ENCODE peak calls at places on chromosomes 7 and 10, in seven cellular contexts. G is kidney; H is HCT116; I is IMR-90; B is neural progenitor cell; V is CD8-positive, alpha-beta T cell; W is Panc1. L is an unnamed sample. For H3K36me3, the result is how much of the 10 kb centered on the place peaks cover.

GRCh38 chr7:148664319-148664718 is 34.4 kb upstream of the CUL1 start:
- DNase-seq in G (peak), W (no peak), H (no peak), I (peak), V (no peak), B (no peak), L (no peak)

GRCh38 chr7:90607196-90607595 is 11.1 kb downstream of the CDK14 start:
- DNase-seq in H (no peak), I (no peak), B (no peak), V (no peak), G (no peak), W (no peak), L (no peak)

GRCh38 chr10:94292448-94293118 is 70.2 kb downstream of the NOC3L start:
- DNase-seq in B (no peak), I (peak), V (no peak), H (no peak), G (no peak), W (no peak), L (no peak)

GRCh38 chr10:103768345-103768744 is 87.0 kb downstream of the SH3PXD2A start:
- DNase-seq in G (no peak), W (no peak), B (no peak), I (no peak), V (no peak), H (no peak), L (no peak)

GRCh38 chr7:98110249-98111022 is 3.8 kb downstream of the LMTK2 start:
- DNase-seq in I (peak), W (no peak), B (peak), G (no peak), V (no peak), H (no peak), L (no peak)

GRCh38 chr10:42938351-42938750 is 138.5 kb upstream of the RET start:
- DNase-seq in B (no peak), I (no peak), W (no peak), H (no peak), V (no peak), G (peak), L (no peak)

GRCh38 chr10:104333037-104333727 is 5.1 kb downstream of the ITPRIP start:
- DNase-seq in B (no peak), G (no peak), V (peak), H (no peak), W (no peak), I (no peak), L (peak)

GRCh38 chr7:76380623-76380966 is 21.8 kb upstream of the YWHAG start:
- DNase-seq in V (no peak), I (no peak), G (no peak), H (no peak), B (no peak), W (no peak), L (no peak)

GRCh38 chr10:58157076-58157766 is 110.5 kb downstream of the IPMK start:
- DNase-seq in G (no peak), V (no peak), B (no peak), H (no peak), W (no peak), I (peak), L (no peak)

GRCh38 chr7:2083362-2083761 is 149.4 kb downstream of the MAD1L1 start:
- DNase-seq in G (no peak), B (no peak), H (no peak), V (no peak), I (no peak), W (no peak), L (no peak)

GRCh38 chr10:93580824-93581223 is 14.4 kb downstream of the FFAR4 start:
- DNase-seq in H (no peak), B (peak), W (no peak), G (no peak), V (no peak), I (peak), L (peak)

GRCh38 chr7:130699686-130700085 is 13.3 kb upstream of the TSGA13 start:
- DNase-seq in G (no peak), V (no peak), B (no peak), H (no peak), I (no peak), W (no peak), L (no peak)

GRCh38 chr10:95394161-95394880 is 103.5 kb upstream of the PDLIM1 start:
- DNase-seq in G (no peak), H (peak), V (no peak), B (no peak), I (no peak), W (no peak), L (no peak)

GRCh38 chr10:107409517-107409916 is 245.0 kb upstream of the SORCS1 start:
- DNase-seq in H (no peak), W (no peak), V (no peak), B (peak), I (peak), G (no peak), L (peak)

GRCh38 chr10:124049484-124049883 is 43.9 kb downstream of the CHST15 start:
- DNase-seq in G (peak), V (no peak), I (no peak), B (no peak), W (peak), H (peak), L (no peak)

GRCh38 chr10:132704008-132704814 is 81.7 kb downstream of the NKX6-2 start:
- DNase-seq in I (no peak), V (no peak), H (no peak), G (peak), B (no peak), W (no peak), L (peak)

DNA sequence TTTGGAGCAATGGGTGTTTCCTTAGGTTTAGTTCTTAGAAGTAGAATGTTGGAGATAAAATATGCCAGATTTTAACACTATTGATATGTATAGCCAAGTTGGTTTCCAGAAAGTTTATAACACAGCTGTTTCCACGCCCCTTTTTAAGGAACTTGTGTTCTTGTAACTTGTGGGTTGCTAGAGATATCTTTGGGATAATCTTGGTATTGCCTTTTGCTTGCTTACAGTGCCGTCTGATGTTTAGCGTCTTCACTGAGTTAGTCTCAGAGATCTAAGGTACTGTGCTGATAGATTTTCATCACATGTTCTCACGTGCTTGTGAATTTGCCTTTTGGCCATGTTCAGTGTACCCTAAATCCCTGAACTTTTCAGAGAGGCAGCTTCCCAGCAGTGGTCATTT is 12.4 kb downstream of the TMEM248 start:
- DNase-seq in B (no peak), I (no peak), G (no peak), H (no peak), V (no peak), W (no peak), L (no peak)
- H3K36me3 ChIP-seq in B (under half), I (under half), G (under half), H (under half), V (under half), W (under half), L (under half)

GRCh38 chr10:3132036-3133025 is 40.3 kb downstream of the PITRM1 start:
- DNase-seq in W (no peak), G (peak), V (no peak), B (no peak), I (no peak), H (no peak), L (no peak)

GRCh38 chr10:3136336-3136735 is 36.2 kb downstream of the PITRM1 start:
- DNase-seq in H (no peak), V (no peak), G (peak), W (no peak), B (no peak), I (peak), L (no peak)

GRCh38 chr10:3136763-3137611 is 35.6 kb downstream of the PITRM1 start:
- DNase-seq in W (no peak), I (peak), B (no peak), G (peak), V (no peak), H (no peak), L (no peak)

GRCh38 chr10:3131098-3131497 is 41.5 kb downstream of the PITRM1 start:
- DNase-seq in W (no peak), V (no peak), G (no peak), B (no peak), H (no peak), I (peak), L (no peak)

GRCh38 chr10:3133948-3134347 is 38.6 kb downstream of the PITRM1 start:
- DNase-seq in I (no peak), G (no peak), V (no peak), W (no peak), H (no peak), B (no peak), L (no peak)
- H3K36me3 ChIP-seq in I (half or more), G (half or more), V (under half), W (under half), H (half or more), B (under half), L (half or more)

DNA sequence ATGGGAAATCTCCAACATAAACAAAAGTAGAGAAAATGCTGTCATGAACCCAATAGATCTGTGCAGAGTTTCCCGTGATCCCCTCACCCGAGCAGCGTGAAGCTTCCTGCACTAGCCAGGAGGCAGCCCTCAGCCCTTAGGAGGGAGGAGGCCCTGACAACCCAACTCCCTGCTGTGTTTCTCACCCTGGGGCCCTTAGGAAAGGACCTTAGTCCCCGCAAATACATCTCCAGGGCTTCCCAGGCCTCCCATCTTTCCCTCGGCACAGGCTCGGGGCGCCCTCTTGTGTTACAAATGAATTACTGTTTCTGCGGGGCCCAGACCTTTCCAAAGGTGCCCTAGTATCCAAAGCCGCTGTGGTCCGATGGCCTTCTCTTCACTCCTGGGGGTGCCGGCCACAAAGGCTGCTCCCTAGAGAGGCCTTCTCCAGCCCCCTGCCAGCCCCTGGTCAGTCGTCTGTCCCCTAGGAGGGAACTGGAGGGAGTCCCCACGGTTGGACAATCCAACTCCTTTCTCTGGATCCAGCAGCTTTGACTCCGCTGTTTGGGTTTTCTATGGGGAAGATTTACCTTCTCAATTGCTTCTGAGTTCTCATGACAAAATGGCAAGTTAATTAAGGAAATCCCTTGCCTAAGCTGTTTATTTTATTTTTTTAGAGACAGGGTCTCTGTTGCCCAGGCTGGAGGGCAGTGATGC is 49.9 kb upstream of the SH2B2 start:
- DNase-seq in B (peak), H (peak), V (peak), W (peak), I (peak), G (peak), L (peak)
- H3K36me3 ChIP-seq in B (under half), H (under half), V (under half), W (under half), I (under half), G (under half), L (under half)

GRCh38 chr7:102413071-102413470 is 16.9 kb downstream of the PRKRIP1 start:
- DNase-seq in G (no peak), I (no peak), V (no peak), B (no peak), W (no peak), H (no peak), L (no peak)
- H3K36me3 ChIP-seq in G (under half), I (half or more), V (under half), B (under half), W (under half), H (under half), L (half or more)

GRCh38 chr10:99740261-99740660 is 8.2 kb downstream of the CUTC start:
- DNase-seq in H (no peak), V (no peak), W (no peak), B (no peak), G (no peak), I (no peak), L (no peak)
- H3K36me3 ChIP-seq in H (half or more), V (under half), W (half or more), B (under half), G (under half), I (under half), L (half or more)

GRCh38 chr7:73443543-73444255 is 10.1 kb downstream of the FZD9 start:
- DNase-seq in G (no peak), W (no peak), I (no peak), V (no peak), H (no peak), B (no peak), L (no peak)

GRCh38 chr7:73448609-73449008 is 15.0 kb downstream of the FZD9 start:
- DNase-seq in V (no peak), B (no peak), W (no peak), G (no peak), I (peak), H (no peak), L (no peak)

GRCh38 chr7:73449422-73449821 is 15.8 kb downstream of the FZD9 start:
- DNase-seq in V (no peak), B (no peak), I (no peak), G (no peak), H (no peak), W (no peak), L (no peak)

GRCh38 chr7:73447121-73447520 is 13.5 kb downstream of the FZD9 start:
- DNase-seq in W (no peak), H (no peak), B (no peak), I (no peak), G (no peak), V (no peak), L (no peak)

DNA sequence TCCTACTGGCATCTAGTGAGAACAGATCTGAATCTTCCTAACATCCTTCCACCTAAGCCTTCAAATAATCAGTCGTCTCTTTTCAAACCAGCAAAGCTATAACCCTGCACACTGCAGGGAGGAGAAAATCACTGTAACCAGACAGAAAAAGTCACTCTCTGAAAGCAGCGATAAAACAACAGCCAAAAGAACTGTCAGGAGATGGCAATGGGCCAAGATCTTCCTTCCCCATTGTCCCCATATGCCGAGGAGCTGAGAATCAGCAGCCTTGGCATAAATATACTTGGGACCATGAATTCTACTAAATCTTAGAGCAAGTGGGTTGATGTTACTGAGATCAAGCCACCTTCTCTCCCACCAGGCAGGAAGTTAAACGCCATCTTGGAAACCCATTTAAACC is 13.1 kb downstream of the FZD9 start:
- DNase-seq in H (no peak), I (no peak), G (no peak), W (no peak), V (no peak), B (no peak), L (no peak)
- H3K36me3 ChIP-seq in H (half or more), I (half or more), G (half or more), W (half or more), V (half or more), B (under half), L (half or more)

GRCh38 chr7:894164-894867 is 18.0 kb downstream of the GET4 start:
- DNase-seq in B (no peak), W (no peak), H (no peak), I (no peak), V (no peak), G (peak), L (no peak)

GRCh38 chr7:897086-897485 is 20.7 kb downstream of the GET4 start:
- DNase-seq in V (no peak), I (no peak), W (no peak), H (no peak), G (peak), B (no peak), L (no peak)

GRCh38 chr7:896346-897075 is 20.2 kb downstream of the GET4 start:
- DNase-seq in I (no peak), B (no peak), G (peak), W (no peak), V (no peak), H (no peak), L (no peak)

GRCh38 chr7:894927-895450 is 18.6 kb downstream of the GET4 start:
- DNase-seq in V (no peak), I (no peak), G (peak), W (no peak), H (no peak), B (no peak), L (no peak)

GRCh38 chr7:895451-896052 is 19.2 kb downstream of the GET4 start:
- DNase-seq in I (no peak), G (peak), B (no peak), W (no peak), H (no peak), V (no peak), L (no peak)
- H3K36me3 ChIP-seq in I (half or more), G (under half), B (under half), W (under half), H (under half), V (half or more), L (under half)

DNA sequence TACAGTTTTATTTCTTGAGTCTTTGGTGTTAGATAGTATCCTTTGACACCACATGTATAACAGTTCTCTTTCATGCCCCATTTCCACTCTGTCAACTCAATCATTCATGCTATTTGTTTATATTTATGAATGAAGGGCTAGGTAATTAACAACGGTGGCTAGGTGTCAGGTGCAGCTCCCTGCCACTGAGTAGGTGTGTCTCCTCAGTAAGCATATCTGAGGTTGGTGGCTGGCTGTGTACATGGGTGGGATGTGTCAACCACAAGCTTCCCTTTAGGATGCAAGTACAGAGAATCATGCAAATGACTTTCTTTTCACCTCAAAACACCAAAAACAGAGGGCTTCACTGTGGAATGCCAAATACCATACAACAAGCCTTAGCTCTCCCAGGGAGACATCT is 83.4 kb downstream of the ZNF365 start:
- DNase-seq in W (no peak), V (no peak), H (no peak), G (no peak), I (no peak), B (no peak), L (no peak)
- H3K36me3 ChIP-seq in W (under half), V (under half), H (under half), G (under half), I (under half), B (under half), L (under half)